ENCODE peak calls at places on chromosomes 4 and X, in four cellular contexts. B is tibial nerve, O is right cardiac atrium, P is upper lobe of right lung. K is an unnamed sample.

GRCh38 chr4:98536631-98537030 is 121.8 kb downstream of the TSPAN5 start:
- DNase-seq in P (no peak), O (no peak), B (no peak), K (no peak)

GRCh38 chr4:76108467-76109181 is 34.1 kb downstream of the ART3 start:
- DNase-seq in P (no peak), B (no peak), O (no peak), K (no peak)

GRCh38 chr4:80876810-80877209 is 153.7 kb upstream of the BMP3 start:
- DNase-seq in P (no peak), B (no peak), O (no peak), K (no peak)

GRCh38 chr4:174579421-174579820 is 57.1 kb upstream of the HPGD start:
- DNase-seq in O (no peak), B (no peak), P (no peak), K (no peak)

GRCh38 chr4:79869597-79870336 is 203.3 kb downstream of the ANTXR2 start:
- DNase-seq in B (no peak), P (no peak), O (no peak), K (no peak)

GRCh38 chr4:19982556-19982955 is 269.1 kb upstream of the SLIT2 start:
- DNase-seq in P (no peak), O (no peak), B (no peak), K (no peak)

GRCh38 chr4:54289316-54289715 is 60.2 kb downstream of the PDGFRA start:
- DNase-seq in O (no peak), B (no peak), P (no peak), K (no peak)

GRCh38 chrX:114970806-114971205 is 46.6 kb downstream of the IL13RA2 start:
- DNase-seq in B (no peak), O (no peak), P (no peak), K (no peak)

GRCh38 chr4:94491322-94491721 is 39.6 kb downstream of the PDLIM5 start:
- DNase-seq in P (no peak), O (no peak), B (no peak), K (no peak)

GRCh38 chrX:39888730-39889129 is 209.0 kb downstream of the BCOR start:
- DNase-seq in P (no peak), O (no peak), B (no peak), K (no peak)

GRCh38 chr4:107548211-107548905 is 171.7 kb downstream of the PAPSS1 start:
- DNase-seq in O (no peak), B (no peak), P (no peak), K (no peak)

GRCh38 chr4:72318771-72319170 is 250.2 kb downstream of the ADAMTS3 start:
- DNase-seq in O (no peak), P (no peak), B (no peak), K (no peak)

GRCh38 chrX:136395271-136395670 is 92.5 kb upstream of the BRS3 start:
- DNase-seq in O (no peak), P (no peak), B (no peak), K (no peak)

GRCh38 chrX:14673236-14673635 is 143.9 kb downstream of the GLRA2 start:
- DNase-seq in P (no peak), O (no peak), B (no peak), K (no peak)

GRCh38 chrX:130118396-130118795 is 8.1 kb upstream of the ELF4 start:
- DNase-seq in P (no peak), O (no peak), B (no peak), K (no peak)

GRCh38 chr4:14096406-14096965 is 469.0 kb upstream of the BOD1L1 start:
- DNase-seq in P (no peak), B (no peak), O (no peak), K (no peak)

GRCh38 chr4:93157984-93158383 is 670.6 kb upstream of the ATOH1 start:
- DNase-seq in B (no peak), P (no peak), O (no peak), K (no peak)

GRCh38 chrX:9997524-9997923 is 30.4 kb downstream of the CLDN34 start:
- DNase-seq in B (no peak), P (no peak), O (no peak), K (no peak)

GRCh38 chrX:20311505-20311904 is 44.8 kb upstream of the RPS6KA3 start:
- DNase-seq in B (no peak), O (no peak), P (no peak), K (no peak)

GRCh38 chrX:19953145-19953544 is 37.7 kb downstream of the BCLAF3 start:
- DNase-seq in B (no peak), O (no peak), P (no peak), K (no peak)

GRCh38 chrX:34559325-34559724 is 97.8 kb downstream of the TMEM47 start:
- DNase-seq in O (no peak), P (no peak), B (no peak), K (no peak)

GRCh38 chr4:80049402-80049801 is 23.6 kb downstream of the ANTXR2 start:
- DNase-seq in O (no peak), B (no peak), P (no peak), K (no peak)

GRCh38 chr4:108072300-108072699 is 82.6 kb downstream of the HADH start:
- DNase-seq in B (no peak), O (no peak), P (no peak), K (no peak)

GRCh38 chrX:70421618-70422017 is 1.5 kb upstream of the GDPD2 start:
- DNase-seq in B (no peak), P (no peak), O (no peak), K (no peak)

GRCh38 chrX:13741695-13742094 is 7.1 kb downstream of the OFD1 start:
- DNase-seq in P (no peak), B (no peak), O (no peak), K (no peak)

GRCh38 chrX:122582280-122582679 is 601.8 kb upstream of the GRIA3 start:
- DNase-seq in O (no peak), B (no peak), P (no peak), K (no peak)

GRCh38 chr4:147118523-147118922 is 172.9 kb upstream of the TTC29 start:
- DNase-seq in B (no peak), P (no peak), O (peak; percentile 15), K (no peak)

GRCh38 chr4:21991537-21991936 is 43.0 kb upstream of the KCNIP4 start:
- DNase-seq in O (no peak), B (no peak), P (no peak), K (no peak)

GRCh38 chr4:74005528-74005927 is 7.1 kb upstream of the CXCL5 start:
- DNase-seq in O (no peak), P (no peak), B (no peak), K (no peak)

DNA sequence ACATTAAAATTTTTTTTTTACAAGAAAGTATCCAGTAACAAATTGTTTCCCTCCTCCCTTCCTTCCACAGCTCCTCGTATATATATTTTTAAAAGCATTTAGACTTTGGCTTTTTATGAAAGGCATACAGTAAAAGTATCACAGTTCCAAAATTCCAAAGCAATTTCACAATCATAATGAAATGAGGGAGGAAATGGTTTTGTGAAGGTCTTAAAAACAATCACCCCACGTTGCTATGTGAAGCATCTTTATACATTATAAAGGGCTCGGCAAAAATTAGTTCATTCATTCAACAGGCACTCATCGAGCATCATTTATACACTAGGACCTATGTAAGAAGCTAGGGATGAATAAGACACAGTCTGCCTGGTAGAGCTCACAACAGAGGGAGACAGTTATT is 240.0 kb downstream of the MAML3 start:
- DNase-seq in P (no peak), O (no peak), B (no peak), K (no peak)
- H3K27ac ChIP-seq in P (no peak overlapping the region), O (no peak overlapping the region), B (no peak overlapping the region), K (peak overlapping the region; percentile 53)

GRCh38 chrX:2402361-2402690 is 98.5 kb downstream of the DHRSX start:
- DNase-seq in O (no peak), P (no peak), B (no peak), K (no peak)
- H3K27ac ChIP-seq in O (no peak overlapping the region), P (peak overlapping the region; percentile 55), B (peak overlapping the region; percentile 57), K (peak overlapping the region; percentile 81)

DNA sequence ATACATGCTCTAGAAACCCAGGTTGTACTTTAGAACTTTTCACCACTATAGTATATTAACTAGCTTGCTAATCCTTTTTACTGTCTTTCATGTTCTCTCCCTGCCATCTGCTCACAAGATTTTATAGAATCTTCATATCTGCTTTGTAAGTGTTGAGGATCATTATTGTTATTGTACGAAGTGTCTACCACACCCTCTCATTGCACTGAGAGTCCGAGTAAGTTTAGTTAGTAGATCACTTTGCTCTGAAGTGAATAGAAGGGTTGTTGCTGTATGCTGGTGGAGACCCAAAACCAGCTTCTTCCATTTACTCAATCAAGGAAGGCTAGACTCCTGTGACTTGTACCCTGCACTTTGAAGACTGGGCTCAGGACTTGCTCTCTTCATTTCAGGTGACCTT is 17.1 kb downstream of the GAB1 start:
- DNase-seq in P (no peak), O (no peak), B (no peak), K (no peak)
- H3K27ac ChIP-seq in P (peak overlapping the region; percentile 40), O (peak overlapping the region; percentile 88), B (peak overlapping the region; percentile 74), K (peak overlapping the region; percentile 2)

GRCh38 chrX:22057667-22058066 is 25.5 kb downstream of the PHEX start:
- DNase-seq in B (no peak), P (no peak), O (no peak), K (no peak)
- H3K27ac ChIP-seq in B (no peak overlapping the region), P (no peak overlapping the region), O (no peak overlapping the region), K (no peak overlapping the region)

DNA sequence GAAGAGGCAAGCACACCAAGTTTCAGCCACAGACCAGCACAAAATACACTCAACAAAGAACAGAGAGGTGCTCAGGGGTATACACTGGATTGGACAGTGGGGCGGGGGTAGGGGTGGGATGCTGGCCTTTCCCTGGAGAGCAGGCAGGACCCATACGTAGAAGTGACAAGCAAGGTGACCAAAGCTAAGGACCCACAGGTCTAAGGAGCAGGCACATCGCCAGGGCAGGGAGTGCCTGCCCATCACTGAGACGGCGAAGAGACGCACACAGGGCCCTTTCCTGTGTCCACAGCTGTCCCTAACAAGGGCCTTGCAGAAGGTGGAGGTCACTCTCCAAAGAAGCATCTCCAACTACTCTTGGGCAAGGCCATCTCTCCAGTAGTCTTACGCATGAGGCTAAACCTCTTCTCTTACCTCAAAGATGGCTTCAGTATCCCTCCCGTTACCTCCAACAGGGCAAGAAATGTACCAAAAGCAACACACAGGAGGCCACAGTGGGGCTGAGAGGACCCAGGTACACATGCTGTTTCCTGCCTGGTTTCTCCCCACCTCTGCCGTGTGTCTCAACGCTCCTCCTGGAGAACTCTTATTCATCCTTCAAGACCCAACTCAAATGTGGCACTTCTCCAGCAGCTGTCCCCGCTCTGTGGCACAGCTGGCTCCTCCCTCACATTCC is 6.5 kb downstream of the WDR1 start:
- DNase-seq in B (no peak), P (no peak), O (no peak), K (no peak)
- H3K27ac ChIP-seq in B (peak overlapping the region; percentile 97), P (no peak overlapping the region), O (no peak overlapping the region), K (peak overlapping the region; percentile 86)

GRCh38 chr4:95540227-95540626 is 8.5 kb downstream of the UNC5C start:
- DNase-seq in P (no peak), O (peak; percentile 31), B (no peak), K (no peak)
- H3K27ac ChIP-seq in P (peak overlapping the region; percentile 53), O (peak overlapping the region; percentile 78), B (peak overlapping the region; percentile 20), K (peak overlapping the region; percentile 16)

GRCh38 chr4:103067841-103068547 is 8.6 kb downstream of the SLC9B2 start:
- DNase-seq in B (no peak), O (no peak), P (no peak), K (no peak)
- H3K27ac ChIP-seq in B (no peak overlapping the region), O (no peak overlapping the region), P (no peak overlapping the region), K (no peak overlapping the region)

K was measured in esophagus squamous epithelium.